ENCODE peak calls at places on chromosomes 4 and X, in five cellular contexts. V, K, N, P and W are unnamed samples.

GRCh38 chrX:38260231-38260630 is 39.6 kb upstream of the SRPX start:
- DNase-seq in V (no peak), K (no peak), N (peak; percentile 11), P (peak; percentile 35), W (peak; percentile 28)

GRCh38 chrX:150223176-150224015 is 139.7 kb upstream of the MAMLD1 start:
- DNase-seq in V (no peak), K (no peak), N (no peak), P (no peak), W (no peak)

GRCh38 chr4:148831945-148832344 is 389.7 kb upstream of the NR3C2 start:
- DNase-seq in V (no peak), K (no peak), N (peak; percentile 96), P (peak; percentile 95), W (no peak)

GRCh38 chrX:10755477-10756334 is 135.3 kb upstream of the MID1 start:
- DNase-seq in V (no peak), K (peak; percentile 14), N (peak; percentile 81), P (peak; percentile 58), W (no peak)

GRCh38 chr4:158885564-158885963 is 116.7 kb downstream of the FNIP2 start:
- DNase-seq in V (no peak), K (no peak), N (no peak), P (no peak), W (no peak)

GRCh38 chrX:44459501-44459900 is 83.2 kb downstream of the FUNDC1 start:
- DNase-seq in V (no peak), K (no peak), N (no peak), P (no peak), W (no peak)

GRCh38 chr4:3613980-3614730 is 81.9 kb upstream of the LRPAP1 start:
- DNase-seq in V (peak; percentile 44), K (peak; percentile 90), N (no peak), P (no peak), W (no peak)

GRCh38 chr4:122152699-122153328 is 683 bp downstream of the BLTP1 start:
- DNase-seq in V (peak; percentile 68), K (peak; percentile 42), N (peak; percentile 25), P (peak; percentile 50), W (peak; percentile 72)

GRCh38 chr4:36551697-36552214 is 270.3 kb downstream of the DTHD1 start:
- DNase-seq in V (no peak), K (no peak), N (no peak), P (no peak), W (no peak)

GRCh38 chr4:3656441-3657376 is 109.5 kb upstream of the ADRA2C start:
- DNase-seq in V (no peak), K (no peak), N (no peak), P (no peak), W (no peak)

GRCh38 chr4:70838400-70838971 is 1.2 kb downstream of the GRSF1 start:
- DNase-seq in V (no peak), K (no peak), N (peak; percentile 10), P (peak; percentile 29), W (peak; percentile 58)

GRCh38 chr4:148982200-148982599 is 540.0 kb upstream of the NR3C2 start:
- DNase-seq in V (no peak), K (no peak), N (no peak), P (no peak), W (no peak)

GRCh38 chr4:2948895-2949781 is 14.1 kb downstream of the NOP14 start:
- DNase-seq in V (peak; percentile 55), K (peak; percentile 56), N (no peak), P (peak; percentile 19), W (peak; percentile 36)

GRCh38 chr4:32172086-32172485 is 1451.9 kb downstream of the PCDH7 start:
- DNase-seq in V (no peak), K (no peak), N (no peak), P (no peak), W (no peak)

GRCh38 chr4:54645830-54646229 is 11.9 kb upstream of the KIT start:
- DNase-seq in V (no peak), K (no peak), N (no peak), P (no peak), W (no peak)

GRCh38 chr4:172095161-172095560 is 282.0 kb downstream of the GALNTL6 start:
- DNase-seq in V (no peak), K (no peak), N (no peak), P (no peak), W (no peak)

GRCh38 chr4:141576585-141577110 is 59.7 kb upstream of the IL15 start:
- DNase-seq in V (no peak), K (peak; percentile 49), N (no peak), P (no peak), W (no peak)

GRCh38 chr4:88732714-88733368 is 35.2 kb upstream of the NAP1L5 start:
- DNase-seq in V (no peak), K (no peak), N (no peak), P (no peak), W (no peak)

GRCh38 chrX:100911731-100912130 is 17.0 kb downstream of the XKRX start:
- DNase-seq in V (no peak), K (no peak), N (no peak), P (peak; percentile 5), W (no peak)

GRCh38 chr4:118981171-118981838 is 92.7 kb downstream of the SYNPO2 start:
- DNase-seq in V (no peak), K (no peak), N (peak; percentile 81), P (no peak), W (no peak)
- TF ChIP-seq POLR2A in V (no peak), K (no peak), N (no peak), P (no peak), W (no peak)

DNA sequence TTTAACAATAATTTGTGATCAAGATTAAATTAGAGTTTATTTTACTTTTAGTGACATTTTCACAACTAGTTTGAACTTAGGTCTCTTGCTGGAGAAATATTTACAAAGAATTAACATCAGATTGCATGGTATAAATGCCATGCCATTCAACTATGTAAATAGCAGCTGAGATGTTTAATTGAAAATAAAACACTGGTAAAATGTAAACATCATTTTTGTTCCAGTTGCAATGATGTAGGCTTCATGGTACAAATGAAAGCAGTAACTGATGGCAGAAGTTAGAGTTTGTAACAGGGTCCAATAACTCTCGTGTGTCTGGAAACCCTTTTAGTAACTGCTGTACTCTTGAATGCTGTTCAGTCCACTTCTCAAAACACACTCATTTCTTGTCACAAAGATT is 43.7 kb upstream of the HAND2 start:
- DNase-seq in V (no peak), K (no peak), N (no peak), P (no peak), W (no peak)
- TF ChIP-seq POLR2A in V (no peak), K (no peak), N (no peak), P (no peak), W (no peak)

DNA sequence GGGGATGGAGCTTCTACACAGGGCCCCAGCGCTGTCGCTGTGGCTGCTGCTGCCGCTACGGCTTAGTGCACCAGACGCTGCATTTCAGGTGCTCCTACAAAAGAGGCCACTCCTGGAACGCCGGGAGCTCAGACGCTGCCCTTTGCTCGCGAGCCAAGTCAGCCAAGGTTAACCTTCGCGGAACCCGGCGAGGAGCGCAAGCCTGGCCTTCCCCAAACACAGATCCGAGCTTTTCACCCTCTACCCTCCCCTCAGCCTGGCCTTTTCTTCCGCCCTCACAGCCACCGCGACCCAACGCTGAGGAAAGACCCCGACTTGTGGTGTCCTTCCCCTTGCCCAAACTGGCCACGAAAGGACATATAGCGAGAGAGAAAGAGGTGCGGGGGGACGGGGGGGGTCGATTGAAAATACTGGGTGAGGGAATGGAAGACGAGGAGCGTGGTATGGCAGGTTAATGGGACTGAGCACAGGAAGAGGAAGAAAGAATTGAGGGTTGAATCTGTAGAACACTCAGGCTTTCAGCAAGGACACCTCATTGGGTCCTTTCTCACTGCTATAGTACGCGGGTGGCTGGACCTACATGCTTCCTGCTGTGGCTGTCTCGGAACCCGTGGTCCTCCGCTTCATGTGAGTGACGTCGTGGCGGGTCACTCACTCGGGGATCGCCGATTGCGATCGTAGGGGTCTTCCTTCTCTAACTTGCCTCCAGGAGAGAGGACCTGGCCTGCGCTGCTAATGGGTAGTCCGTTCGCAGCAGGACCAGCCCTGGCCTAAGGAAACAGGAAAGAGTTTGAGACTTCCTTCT is at the start of the genes AIMP1 and TBCK:
- DNase-seq in V (peak; percentile 93), K (peak; percentile 89), N (peak; percentile 90), P (peak; percentile 92), W (peak; percentile 94)
- TF ChIP-seq POLR2A in V (peak; percentile 86), K (peak; percentile 13), N (peak; percentile 88), P (peak; percentile 78), W (peak; percentile 92)

GRCh38 chr4:51842554-51843308 is at the start of gene DCUN1D4:
- DNase-seq in V (peak; percentile 100), K (peak; percentile 100), N (peak; percentile 99), P (peak; percentile 100), W (peak; percentile 99)
- TF ChIP-seq POLR2A in V (peak; percentile 72), K (peak; percentile 67), N (peak; percentile 46), P (no peak), W (peak; percentile 76)

GRCh38 chr4:173370130-173370476 is 651 bp upstream of the SAP30 start:
- DNase-seq in V (peak; percentile 91), K (peak; percentile 71), N (no peak), P (no peak), W (peak; percentile 87)
- TF ChIP-seq POLR2A in V (no peak), K (no peak), N (no peak), P (no peak), W (no peak)

GRCh38 chr4:52051615-52052474 is 741 bp downstream of the SPATA18 start:
- DNase-seq in V (peak; percentile 80), K (peak; percentile 39), N (peak; percentile 89), P (peak; percentile 90), W (no peak)
- TF ChIP-seq POLR2A in V (no peak), K (no peak), N (no peak), P (peak; percentile 69), W (no peak)